ENCODE peak calls at places on chromosomes 11 and 22, in eight cellular contexts. R is neural progenitor cell, D is fibroblast of lung, W is PC-3, T is astrocyte, S is H1, B is GM23248, H is mammary epithelial cell. K is an unnamed sample. For H4K20me1, the result is how much of the 10 kb centered on the place peaks cover.

GRCh38 chr11:47587733-47588326 is 1.4 kb downstream of the FAM180B start:
- DNase-seq in R (no peak), D (no peak), W (no peak), T (no peak), S (no peak), B (peak), H (no peak), K (no peak)

GRCh38 chr11:111479666-111480065 is 32.5 kb downstream of the BTG4 start:
- DNase-seq in R (no peak), D (no peak), W (no peak), T (no peak), S (no peak), B (no peak), H (no peak), K (no peak)

GRCh38 chr11:2653930-2654739 is 45.7 kb downstream of the KCNQ1OT1 start:
- DNase-seq in R (no peak), D (no peak), W (no peak), T (no peak), S (no peak), B (no peak), H (no peak), K (no peak)

GRCh38 chr11:33869511-33870422 is 22.1 kb downstream of the LMO2 start:
- DNase-seq in R (peak), D (peak), W (peak), T (peak), S (no peak), B (peak), H (peak), K (peak)

GRCh38 chr22:45302047-45302446 is 7.7 kb upstream of the FAM118A start:
- DNase-seq in R (no peak), D (peak), W (peak), T (peak), S (no peak), B (peak), H (peak), K (peak)

GRCh38 chr22:39130152-39130704 is 22.3 kb downstream of the CBX7 start:
- DNase-seq in R (peak), D (no peak), W (no peak), T (no peak), S (no peak), B (no peak), H (no peak), K (no peak)

GRCh38 chr22:31431950-31432349 is 32.5 kb downstream of the DRG1 start:
- DNase-seq in R (no peak), D (no peak), W (no peak), T (no peak), S (no peak), B (no peak), H (no peak), K (no peak)

GRCh38 chr22:29219881-29220670 is 14.4 kb downstream of the EMID1 start:
- DNase-seq in R (no peak), D (no peak), W (peak), T (no peak), S (no peak), B (no peak), H (no peak), K (no peak)

GRCh38 chr11:1576825-1577224 is 4.8 kb upstream of the DUSP8 start:
- DNase-seq in R (no peak), D (no peak), W (no peak), T (no peak), S (no peak), B (no peak), H (peak), K (no peak)

GRCh38 chr11:114088836-114089235 is 29.3 kb downstream of the ZBTB16 start:
- DNase-seq in R (no peak), D (no peak), W (no peak), T (no peak), S (no peak), B (no peak), H (no peak), K (no peak)

GRCh38 chr11:67248653-67249052 is 17.6 kb upstream of the GRK2 start:
- DNase-seq in R (no peak), D (peak), W (peak), T (peak), S (no peak), B (peak), H (peak), K (no peak)

GRCh38 chr11:76552987-76553386 is 108.2 kb downstream of the EMSY start:
- DNase-seq in R (no peak), D (no peak), W (no peak), T (no peak), S (no peak), B (no peak), H (no peak), K (no peak)

GRCh38 chr11:36155770-36156485 is 133.3 kb downstream of the COMMD9 start:
- DNase-seq in R (no peak), D (no peak), W (peak), T (no peak), S (no peak), B (peak), H (peak), K (peak)

GRCh38 chr22:37054078-37054440 is 2.5 kb downstream of the KCTD17 start:
- DNase-seq in R (no peak), D (no peak), W (no peak), T (no peak), S (no peak), B (no peak), H (no peak), K (no peak)

GRCh38 chr11:60831501-60832079 is 10.3 kb upstream of the CCDC86 start:
- DNase-seq in R (no peak), D (peak), W (peak), T (peak), S (no peak), B (peak), H (peak), K (peak)

GRCh38 chr11:122755409-122755808 is 82.9 kb upstream of the CRTAM start:
- DNase-seq in R (peak), D (peak), W (no peak), T (no peak), S (no peak), B (no peak), H (no peak), K (no peak)

GRCh38 chr22:25364281-25364680 is 144.8 kb downstream of the CRYBB2 start:
- DNase-seq in R (no peak), D (no peak), W (peak), T (no peak), S (no peak), B (no peak), H (no peak), K (no peak)

GRCh38 chr22:24875862-24876506 is 70.0 kb downstream of the SGSM1 start:
- DNase-seq in R (peak), D (peak), W (peak), T (no peak), S (peak), B (peak), H (no peak), K (peak)

GRCh38 chr11:74611369-74611861 is 19.0 kb downstream of the POLD3 start:
- DNase-seq in R (peak), D (peak), W (peak), T (peak), S (no peak), B (peak), H (peak), K (peak)

GRCh38 chr11:112859787-112860186 is 101.4 kb upstream of the NCAM1 start:
- DNase-seq in R (no peak), D (no peak), W (no peak), T (no peak), S (no peak), B (no peak), H (no peak), K (no peak)

GRCh38 chr11:68145120-68145866 is 24.1 kb upstream of the CHKA start:
- DNase-seq in R (no peak), D (no peak), W (peak), T (no peak), S (no peak), B (no peak), H (peak), K (no peak)

GRCh38 chr11:112355726-112356125 is 95.1 kb upstream of the PLET1 start:
- DNase-seq in R (peak), D (peak), W (peak), T (no peak), S (peak), B (peak), H (peak), K (no peak)

GRCh38 chr22:23222033-23222840 is 41.9 kb downstream of the BCR start:
- DNase-seq in R (no peak), D (no peak), W (no peak), T (no peak), S (no peak), B (no peak), H (no peak), K (no peak)

GRCh38 chr11:83280256-83280655 is 5.9 kb downstream of the CCDC90B start:
- DNase-seq in R (no peak), D (peak), W (no peak), T (peak), S (no peak), B (no peak), H (no peak), K (no peak)

GRCh38 chr22:25120093-25120561 is 79.5 kb upstream of the CRYBB3 start:
- DNase-seq in R (peak), D (no peak), W (peak), T (no peak), S (no peak), B (no peak), H (peak), K (peak)

GRCh38 chr11:71116435-71117040 is 135.8 kb downstream of the SHANK2 start:
- DNase-seq in R (no peak), D (no peak), W (no peak), T (no peak), S (no peak), B (no peak), H (no peak), K (no peak)

GRCh38 chr11:109993786-109994185 is 99.4 kb upstream of the ZC3H12C start:
- DNase-seq in R (no peak), D (peak), W (no peak), T (peak), S (no peak), B (peak), H (no peak), K (no peak)

GRCh38 chr11:45647786-45648185 is 17.6 kb downstream of the CHST1 start:
- DNase-seq in R (peak), D (no peak), W (no peak), T (no peak), S (no peak), B (no peak), H (no peak), K (no peak)

GRCh38 chr11:6677018-6677417 is 6.1 kb downstream of the MRPL17 start:
- DNase-seq in R (no peak), D (no peak), W (no peak), T (no peak), S (no peak), B (no peak), H (no peak), K (peak)

GRCh38 chr11:75346912-75347647 is 4.4 kb downstream of the ARRB1 start:
- DNase-seq in R (no peak), D (peak), W (no peak), T (peak), S (no peak), B (peak), H (no peak), K (peak)

GRCh38 chr11:114301927-114302326 is 5.7 kb downstream of the NNMT start:
- DNase-seq in R (no peak), D (no peak), W (no peak), T (no peak), S (no peak), B (no peak), H (no peak), K (no peak)

GRCh38 chr11:74701351-74701750 is 29.9 kb downstream of the CHRDL2 start:
- DNase-seq in R (peak), D (no peak), W (peak), T (no peak), S (peak), B (peak), H (no peak), K (no peak)

GRCh38 chr11:95067828-95068244 is 1.1 kb downstream of the SRSF8 start:
- DNase-seq in R (no peak), D (no peak), W (no peak), T (no peak), S (no peak), B (no peak), H (no peak), K (no peak)

GRCh38 chr11:2512431-2513407 is 67.9 kb downstream of the KCNQ1 start:
- DNase-seq in R (no peak), D (no peak), W (no peak), T (no peak), S (no peak), B (no peak), H (no peak), K (no peak)

GRCh38 chr11:83070878-83071640 is 638 bp downstream of the RAB30 start:
- DNase-seq in R (peak), D (no peak), W (no peak), T (no peak), S (no peak), B (peak), H (no peak), K (no peak)

GRCh38 chr11:35227551-35228341 is 88.8 kb downstream of the CD44 start:
- DNase-seq in R (no peak), D (no peak), W (peak), T (no peak), S (no peak), B (peak), H (no peak), K (no peak)

GRCh38 chr11:27718346-27718852 is 18.1 kb upstream of the BDNF start:
- DNase-seq in R (peak), D (peak), W (peak), T (peak), S (no peak), B (peak), H (peak), K (peak)

GRCh38 chr11:27720277-27720830 is 20.1 kb upstream of the BDNF start:
- DNase-seq in R (peak), D (peak), W (peak), T (no peak), S (no peak), B (peak), H (peak), K (peak)

GRCh38 chr11:27717801-27718229 is 17.6 kb upstream of the BDNF start:
- DNase-seq in R (peak), D (peak), W (no peak), T (no peak), S (no peak), B (peak), H (no peak), K (peak)

GRCh38 chr11:27719575-27719925 is 19.3 kb upstream of the BDNF start:
- DNase-seq in R (no peak), D (no peak), W (no peak), T (no peak), S (no peak), B (peak), H (no peak), K (no peak)

GRCh38 chr11:27718853-27719574 is 18.8 kb upstream of the BDNF start:
- DNase-seq in R (peak), D (peak), W (peak), T (no peak), S (no peak), B (peak), H (no peak), K (peak)
- TF ChIP-seq EZH2 in R (no peak), D (peak), W (no peak), T (no peak), S (no peak), B (no peak), H (no peak), K (peak)

GRCh38 chr22:41845380-41846267 is 12.7 kb downstream of the SREBF2 start:
- DNase-seq in R (peak), D (peak), W (no peak), T (no peak), S (no peak), B (no peak), H (no peak), K (no peak)
- H3K9ac ChIP-seq in R (no peak), D (no peak), W (no peak), T (no peak), S (no peak), B (no peak), H (no peak), K (no peak)

DNA sequence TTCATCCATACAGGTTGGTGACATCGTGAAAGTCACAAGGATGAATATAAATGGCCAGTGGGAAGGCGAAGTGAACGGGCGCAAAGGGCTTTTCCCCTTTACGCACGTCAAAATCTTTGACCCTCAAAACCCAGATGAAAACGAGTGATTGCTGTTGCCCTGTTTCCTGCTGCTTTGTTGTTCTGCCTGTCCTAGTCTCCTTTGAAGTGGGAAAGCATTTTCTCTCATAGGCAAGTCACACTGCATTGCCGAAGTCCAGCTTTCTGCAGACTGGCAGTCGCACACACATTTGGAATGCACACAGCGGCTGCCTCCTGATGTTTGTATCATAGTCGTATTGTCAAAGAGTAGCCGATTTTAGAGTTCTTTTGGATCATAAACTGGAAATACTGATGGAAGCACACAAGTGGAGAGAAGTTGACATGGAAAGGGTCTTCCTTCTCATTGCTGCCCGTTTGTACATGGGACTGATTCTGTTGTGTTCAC is 17.3 kb upstream of the AIFM3 start:
- DNase-seq in R (no peak), D (no peak), W (no peak), T (no peak), S (no peak), B (no peak), H (no peak), K (no peak)
- H4K20me1 ChIP-seq in R (half or more), D (under half), W (under half), T (half or more), S (under half), B (under half), H (under half), K (under half)

DNA sequence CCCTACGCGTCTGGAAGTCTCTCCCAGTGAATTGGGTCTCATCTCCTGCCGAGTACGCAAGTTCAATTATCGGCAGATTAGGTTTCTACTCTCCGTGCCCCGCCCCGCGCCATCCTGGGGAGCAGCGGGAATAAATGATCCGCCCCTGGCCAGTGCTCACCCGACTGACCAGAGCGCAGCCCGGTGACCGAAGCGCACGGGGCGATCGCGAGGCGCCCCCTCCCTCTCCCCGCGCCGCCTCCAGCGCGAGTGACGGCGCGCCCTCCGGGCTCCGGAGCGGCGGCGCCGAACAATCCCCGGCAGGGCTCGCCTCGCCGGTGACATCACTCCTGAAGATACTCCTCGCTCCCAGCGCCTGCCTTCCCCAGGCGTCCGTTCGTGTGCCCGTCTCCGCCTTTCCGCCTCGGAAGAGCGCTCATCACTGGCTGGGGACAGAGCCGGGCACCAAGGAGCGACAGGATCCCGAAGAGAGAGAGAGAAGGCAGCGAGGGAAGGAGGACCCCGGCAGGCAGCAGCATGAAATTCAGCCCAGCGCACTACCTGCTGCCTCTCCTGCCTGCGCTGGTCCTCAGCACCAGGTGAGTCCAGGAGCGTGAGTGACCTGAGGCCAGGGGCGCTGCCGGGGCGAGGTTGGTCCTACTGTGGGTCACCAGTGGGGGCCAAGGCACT is at the start of gene LUZP2:
- DNase-seq in R (peak), D (peak), W (peak), T (peak), S (peak), B (peak), H (peak), K (peak)
- TF ChIP-seq EZH2 in R (no peak), D (no peak), W (no peak), T (peak), S (peak), B (no peak), H (no peak), K (no peak)

DNA sequence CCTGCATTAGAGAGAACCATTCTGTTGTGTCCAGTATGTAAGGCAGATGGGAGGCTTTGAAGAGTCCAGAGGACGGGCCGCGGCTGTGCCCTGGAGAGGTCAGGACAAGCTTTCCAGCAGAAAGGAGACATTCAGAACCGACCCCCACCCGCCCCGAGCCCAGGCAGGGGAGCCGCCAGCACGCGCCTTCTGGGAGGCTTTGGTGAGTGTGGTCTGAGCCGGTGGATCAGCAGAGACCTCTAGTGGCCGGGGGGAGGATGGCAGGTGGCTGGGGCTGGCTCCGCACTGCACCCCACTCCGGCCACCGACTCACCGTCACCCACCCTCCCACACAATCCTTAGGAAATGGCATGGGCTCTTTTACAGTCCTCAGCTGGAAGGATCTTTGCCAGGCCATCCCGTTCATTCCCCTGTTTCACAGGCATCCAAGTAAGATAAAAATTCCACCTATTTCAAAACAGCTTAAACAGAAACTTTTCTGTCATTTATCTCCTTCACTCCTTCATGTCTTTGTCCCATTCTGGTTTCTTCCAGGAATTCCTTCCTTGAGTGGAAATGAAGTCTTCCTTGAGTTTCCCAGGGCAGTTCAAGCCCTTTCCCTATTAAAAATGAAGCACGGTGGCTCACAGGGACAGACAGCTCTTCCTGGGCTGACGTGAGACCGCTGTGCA is 91.1 kb downstream of the FEZ1 start:
- DNase-seq in R (peak), D (peak), W (peak), T (no peak), S (no peak), B (peak), H (peak), K (peak)
- H3K9ac ChIP-seq in R (no peak), D (no peak), W (no peak), T (no peak), S (no peak), B (no peak), H (no peak), K (no peak)